ENCODE peak calls at places on chromosomes 6 and 20, in five cellular contexts. E is T-helper 2 cell, A is cardiac fibroblast, M is HS-5, F is HT-29. R is an unnamed sample.

GRCh38 chr6:113529879-113530278 is 327.3 kb upstream of the MARCKS start:
- DNase-seq in E (no peak), A (no peak), M (no peak), F (no peak), R (no peak)

GRCh38 chr6:125759184-125759902 is 9.9 kb downstream of the HEY2 start:
- DNase-seq in F (no peak), M (no peak), A (no peak), E (no peak), R (no peak)

GRCh38 chr6:98848539-98849210 is 14.3 kb downstream of the POU3F2 start:
- DNase-seq in E (no peak), F (no peak), M (no peak), A (no peak), R (no peak)

GRCh38 chr20:7851031-7851490 is 89.2 kb downstream of the HAO1 start:
- DNase-seq in A (no peak), F (no peak), E (no peak), M (peak; percentile 81), R (no peak)

GRCh38 chr20:2864626-2865025 is 8.7 kb upstream of the PTPRA start:
- DNase-seq in F (no peak), A (no peak), E (no peak), M (no peak), R (no peak)

GRCh38 chr20:44706371-44707258 is 8.6 kb upstream of the CCN5 start:
- DNase-seq in A (peak; percentile 48), M (peak; percentile 48), F (no peak), E (no peak), R (peak; percentile 49)

GRCh38 chr20:32796383-32797159 is 23.2 kb upstream of the MAPRE1 start:
- DNase-seq in M (no peak), F (no peak), A (no peak), E (no peak), R (no peak)

GRCh38 chr20:47667086-47667485 is 118.2 kb downstream of the SULF2 start:
- DNase-seq in A (no peak), F (no peak), E (no peak), M (no peak), R (no peak)

GRCh38 chr6:63805808-63806572 is 170.4 kb downstream of the PHF3 start:
- DNase-seq in A (peak; percentile 82), E (no peak), M (peak; percentile 90), F (peak; percentile 73), R (peak; percentile 64)

GRCh38 chr6:133834472-133835170 is 54.3 kb upstream of the TCF21 start:
- DNase-seq in E (no peak), A (no peak), F (no peak), M (no peak), R (no peak)

GRCh38 chr6:27593200-27593818 is 120.4 kb upstream of the ZNF184 start:
- DNase-seq in F (no peak), M (no peak), E (peak; percentile 30), A (no peak), R (no peak)

GRCh38 chr6:12842126-12842525 is 125.6 kb downstream of the PHACTR1 start:
- DNase-seq in A (no peak), E (no peak), M (no peak), F (no peak), R (no peak)

GRCh38 chr20:18314786-18315406 is 26.6 kb downstream of the ZNF133 start:
- DNase-seq in M (peak; percentile 8), A (peak; percentile 8), F (no peak), E (no peak), R (peak; percentile 31)

GRCh38 chr20:50561379-50562078 is 51.3 kb downstream of the PTPN1 start:
- DNase-seq in M (peak; percentile 100), E (peak; percentile 87), F (peak; percentile 86), A (peak; percentile 93), R (peak; percentile 81)

GRCh38 chr6:155080876-155081845 is 86.0 kb downstream of the TIAM2 start:
- DNase-seq in E (no peak), A (no peak), M (no peak), F (no peak), R (peak; percentile 79)

GRCh38 chr20:47175501-47175900 is 181.0 kb downstream of the ZMYND8 start:
- DNase-seq in E (no peak), F (no peak), A (peak; percentile 6), M (no peak), R (no peak)

GRCh38 chr6:111844921-111845320 is 28.3 kb downstream of the FYN start:
- DNase-seq in F (no peak), M (no peak), E (no peak), A (no peak), R (no peak)

GRCh38 chr6:50907565-50907964 is 88.9 kb downstream of the TFAP2B start:
- DNase-seq in F (no peak), A (no peak), E (no peak), M (no peak), R (no peak)

GRCh38 chr6:31423550-31423949 is 20.2 kb downstream of the MICA start:
- DNase-seq in F (no peak), E (no peak), A (no peak), M (no peak), R (no peak)

GRCh38 chr6:44221291-44221960 is 2.0 kb upstream of the SLC29A1 start:
- DNase-seq in E (peak; percentile 84), A (peak; percentile 94), M (peak; percentile 25), F (peak; percentile 91), R (peak; percentile 23)

GRCh38 chr20:15703171-15703911 is 869.9 kb downstream of the KIF16B start:
- DNase-seq in E (no peak), M (peak; percentile 76), A (no peak), F (peak; percentile 41), R (peak; percentile 11)

GRCh38 chr20:17863577-17864292 is 104.9 kb downstream of the SNX5 start:
- DNase-seq in E (no peak), F (no peak), A (no peak), M (no peak), R (no peak)

GRCh38 chr6:140208286-140208685 is 833.8 kb upstream of the CITED2 start:
- DNase-seq in A (peak; percentile 25), M (no peak), F (no peak), E (no peak), R (no peak)

GRCh38 chr20:13199279-13199678 is 21.8 kb upstream of the ISM1 start:
- DNase-seq in F (no peak), M (no peak), E (no peak), A (no peak), R (no peak)

GRCh38 chr6:133837801-133838349 is 51.0 kb upstream of the TCF21 start:
- DNase-seq in M (no peak), F (peak; percentile 93), E (peak; percentile 49), A (peak; percentile 37), R (no peak)

GRCh38 chr6:111061493-111061892 is 25.8 kb upstream of the SLC16A10 start:
- DNase-seq in A (no peak), M (peak; percentile 14), E (no peak), F (no peak), R (no peak)

GRCh38 chr6:18432180-18432579 is 45.0 kb downstream of the RNF144B start:
- DNase-seq in M (no peak), F (no peak), A (peak; percentile 0), E (no peak), R (no peak)

GRCh38 chr6:87501809-87502572 is 29.2 kb downstream of the SLC35A1 start:
- DNase-seq in E (no peak), A (no peak), M (no peak), F (no peak), R (no peak)

GRCh38 chr20:58237318-58238182 is 9.1 kb upstream of the ANKRD60 start:
- DNase-seq in M (peak; percentile 56), F (no peak), E (no peak), A (peak; percentile 32), R (peak; percentile 73)

GRCh38 chr6:167750956-167751358 is 75.8 kb upstream of the AFDN start:
- DNase-seq in M (no peak), F (peak; percentile 98), E (no peak), A (no peak), R (no peak)